ENCODE peak calls at places on chromosomes 4 and X, in nine cellular contexts. One of them, this sample, is unnamed. For H3K27me3 and H3K36me3, the result is how much of the 10 kb centered on the place peaks cover.

GRCh38 chrX:37879692-37880091 is 32.3 kb upstream of the DYNLT3 start:
- DNase-seq in upper lobe of right lung: no peak
- DNase-seq in left lung: no peak
- DNase-seq in esophagus squamous epithelium: no peak
- DNase-seq in transverse colon: no peak
- DNase-seq in psoas muscle: no peak
- DNase-seq in SJSA1: no peak
- DNase-seq in CD8-positive, alpha-beta T cell: no peak
- DNase-seq in lung: no peak
- DNase-seq in this sample: no peak

GRCh38 chr4:189046642-189047041 is 894.0 kb upstream of the FRG1 start:
- DNase-seq in SJSA1: no peak
- DNase-seq in transverse colon: no peak
- DNase-seq in lung: no peak
- DNase-seq in left lung: no peak
- DNase-seq in CD8-positive, alpha-beta T cell: no peak
- DNase-seq in esophagus squamous epithelium: no peak
- DNase-seq in psoas muscle: no peak
- DNase-seq in upper lobe of right lung: no peak
- DNase-seq in this sample: no peak

GRCh38 chr4:1494416-1495315 is 88.4 kb upstream of the NKX1-1 start:
- DNase-seq in left lung: peak
- DNase-seq in CD8-positive, alpha-beta T cell: no peak
- DNase-seq in upper lobe of right lung: peak
- DNase-seq in SJSA1: no peak
- DNase-seq in psoas muscle: no peak
- DNase-seq in lung: no peak
- DNase-seq in esophagus squamous epithelium: no peak
- DNase-seq in transverse colon: no peak
- DNase-seq in this sample: peak

GRCh38 chr4:44623687-44624086 is 27.7 kb downstream of the YIPF7 start:
- DNase-seq in CD8-positive, alpha-beta T cell: no peak
- DNase-seq in left lung: no peak
- DNase-seq in esophagus squamous epithelium: no peak
- DNase-seq in psoas muscle: no peak
- DNase-seq in lung: no peak
- DNase-seq in transverse colon: no peak
- DNase-seq in upper lobe of right lung: no peak
- DNase-seq in SJSA1: no peak
- DNase-seq in this sample: no peak

GRCh38 chr4:4457803-4458550 is 71.1 kb downstream of the NSG1 start:
- DNase-seq in upper lobe of right lung: no peak
- DNase-seq in psoas muscle: no peak
- DNase-seq in CD8-positive, alpha-beta T cell: no peak
- DNase-seq in left lung: no peak
- DNase-seq in transverse colon: no peak
- DNase-seq in lung: no peak
- DNase-seq in esophagus squamous epithelium: no peak
- DNase-seq in SJSA1: peak
- DNase-seq in this sample: no peak

GRCh38 chr4:147707892-147708672 is 23.8 kb upstream of the ARHGAP10 start:
- DNase-seq in upper lobe of right lung: no peak
- DNase-seq in esophagus squamous epithelium: no peak
- DNase-seq in psoas muscle: no peak
- DNase-seq in CD8-positive, alpha-beta T cell: no peak
- DNase-seq in transverse colon: peak
- DNase-seq in left lung: no peak
- DNase-seq in lung: peak
- DNase-seq in SJSA1: no peak
- DNase-seq in this sample: peak

GRCh38 chr4:128379860-128380259 is 92.2 kb upstream of the PGRMC2 start:
- DNase-seq in psoas muscle: peak
- DNase-seq in lung: no peak
- DNase-seq in left lung: no peak
- DNase-seq in SJSA1: peak
- DNase-seq in CD8-positive, alpha-beta T cell: no peak
- DNase-seq in transverse colon: peak
- DNase-seq in upper lobe of right lung: no peak
- DNase-seq in esophagus squamous epithelium: no peak
- DNase-seq in this sample: peak

GRCh38 chr4:177596035-177596434 is 153.8 kb upstream of the AGA start:
- DNase-seq in esophagus squamous epithelium: no peak
- DNase-seq in upper lobe of right lung: no peak
- DNase-seq in transverse colon: no peak
- DNase-seq in left lung: no peak
- DNase-seq in lung: no peak
- DNase-seq in SJSA1: peak
- DNase-seq in psoas muscle: peak
- DNase-seq in CD8-positive, alpha-beta T cell: no peak
- DNase-seq in this sample: no peak

GRCh38 chr4:133483600-133484246 is 334.6 kb downstream of the PCDH10 start:
- DNase-seq in esophagus squamous epithelium: no peak
- DNase-seq in transverse colon: no peak
- DNase-seq in psoas muscle: no peak
- DNase-seq in upper lobe of right lung: no peak
- DNase-seq in CD8-positive, alpha-beta T cell: no peak
- DNase-seq in lung: no peak
- DNase-seq in SJSA1: no peak
- DNase-seq in left lung: no peak
- DNase-seq in this sample: no peak

GRCh38 chr4:77177196-77177595 is 20.2 kb downstream of the CCNG2 start:
- DNase-seq in upper lobe of right lung: no peak
- DNase-seq in transverse colon: no peak
- DNase-seq in SJSA1: no peak
- DNase-seq in esophagus squamous epithelium: no peak
- DNase-seq in CD8-positive, alpha-beta T cell: no peak
- DNase-seq in psoas muscle: no peak
- DNase-seq in lung: no peak
- DNase-seq in left lung: no peak
- DNase-seq in this sample: no peak

GRCh38 chr4:81512945-81513584 is 41.4 kb upstream of the RASGEF1B start:
- DNase-seq in upper lobe of right lung: no peak
- DNase-seq in transverse colon: no peak
- DNase-seq in psoas muscle: no peak
- DNase-seq in lung: no peak
- DNase-seq in SJSA1: no peak
- DNase-seq in CD8-positive, alpha-beta T cell: no peak
- DNase-seq in esophagus squamous epithelium: no peak
- DNase-seq in left lung: no peak
- DNase-seq in this sample: no peak
- H3K27me3 ChIP-seq in upper lobe of right lung: under half
- H3K27me3 ChIP-seq in transverse colon: under half
- H3K27me3 ChIP-seq in psoas muscle: under half
- H3K27me3 ChIP-seq in lung: under half
- H3K27me3 ChIP-seq in SJSA1: under half
- H3K27me3 ChIP-seq in CD8-positive, alpha-beta T cell: under half
- H3K27me3 ChIP-seq in esophagus squamous epithelium: under half
- H3K27me3 ChIP-seq in left lung: under half
- H3K27me3 ChIP-seq in this sample: under half

DNA sequence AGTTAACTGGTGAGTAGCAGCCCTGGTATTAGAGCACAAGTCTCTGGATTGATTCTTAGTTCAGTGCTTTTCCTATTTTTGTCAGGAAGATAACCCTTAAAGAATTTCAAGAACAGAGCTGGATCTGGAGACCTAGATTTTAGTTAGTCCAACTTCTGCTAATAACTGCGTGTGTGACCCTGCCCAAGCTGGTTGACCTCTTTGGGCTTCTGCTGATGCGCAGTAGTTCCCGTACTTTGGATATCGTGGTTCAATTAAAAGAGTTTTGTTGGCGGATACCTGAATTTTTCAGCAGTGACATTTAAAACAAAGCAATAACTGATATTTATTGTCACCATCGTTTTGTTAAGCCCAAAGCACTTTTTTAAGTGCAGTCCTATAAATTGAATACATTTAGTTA is 9.3 kb downstream of the MSMO1 start:
- DNase-seq in CD8-positive, alpha-beta T cell: no peak
- DNase-seq in psoas muscle: no peak
- DNase-seq in left lung: no peak
- DNase-seq in SJSA1: no peak
- DNase-seq in lung: no peak
- DNase-seq in esophagus squamous epithelium: no peak
- DNase-seq in upper lobe of right lung: no peak
- DNase-seq in transverse colon: no peak
- DNase-seq in this sample: no peak
- H3K36me3 ChIP-seq in CD8-positive, alpha-beta T cell: under half
- H3K36me3 ChIP-seq in psoas muscle: under half
- H3K36me3 ChIP-seq in left lung: half or more
- H3K36me3 ChIP-seq in SJSA1: under half
- H3K36me3 ChIP-seq in lung: under half
- H3K36me3 ChIP-seq in esophagus squamous epithelium: half or more
- H3K36me3 ChIP-seq in upper lobe of right lung: under half
- H3K36me3 ChIP-seq in transverse colon: under half
- H3K36me3 ChIP-seq in this sample: half or more

GRCh38 chrX:118963159-118963558 is 11.3 kb upstream of the LONRF3 start:
- DNase-seq in left lung: no peak
- DNase-seq in upper lobe of right lung: no peak
- DNase-seq in esophagus squamous epithelium: no peak
- DNase-seq in psoas muscle: no peak
- DNase-seq in lung: no peak
- DNase-seq in transverse colon: no peak
- DNase-seq in SJSA1: no peak
- DNase-seq in CD8-positive, alpha-beta T cell: no peak
- DNase-seq in this sample: no peak
- H3K27me3 ChIP-seq in left lung: under half
- H3K27me3 ChIP-seq in upper lobe of right lung: under half
- H3K27me3 ChIP-seq in esophagus squamous epithelium: under half
- H3K27me3 ChIP-seq in psoas muscle: under half
- H3K27me3 ChIP-seq in lung: under half
- H3K27me3 ChIP-seq in transverse colon: under half
- H3K27me3 ChIP-seq in SJSA1: under half
- H3K27me3 ChIP-seq in CD8-positive, alpha-beta T cell: under half
- H3K27me3 ChIP-seq in this sample: under half

DNA sequence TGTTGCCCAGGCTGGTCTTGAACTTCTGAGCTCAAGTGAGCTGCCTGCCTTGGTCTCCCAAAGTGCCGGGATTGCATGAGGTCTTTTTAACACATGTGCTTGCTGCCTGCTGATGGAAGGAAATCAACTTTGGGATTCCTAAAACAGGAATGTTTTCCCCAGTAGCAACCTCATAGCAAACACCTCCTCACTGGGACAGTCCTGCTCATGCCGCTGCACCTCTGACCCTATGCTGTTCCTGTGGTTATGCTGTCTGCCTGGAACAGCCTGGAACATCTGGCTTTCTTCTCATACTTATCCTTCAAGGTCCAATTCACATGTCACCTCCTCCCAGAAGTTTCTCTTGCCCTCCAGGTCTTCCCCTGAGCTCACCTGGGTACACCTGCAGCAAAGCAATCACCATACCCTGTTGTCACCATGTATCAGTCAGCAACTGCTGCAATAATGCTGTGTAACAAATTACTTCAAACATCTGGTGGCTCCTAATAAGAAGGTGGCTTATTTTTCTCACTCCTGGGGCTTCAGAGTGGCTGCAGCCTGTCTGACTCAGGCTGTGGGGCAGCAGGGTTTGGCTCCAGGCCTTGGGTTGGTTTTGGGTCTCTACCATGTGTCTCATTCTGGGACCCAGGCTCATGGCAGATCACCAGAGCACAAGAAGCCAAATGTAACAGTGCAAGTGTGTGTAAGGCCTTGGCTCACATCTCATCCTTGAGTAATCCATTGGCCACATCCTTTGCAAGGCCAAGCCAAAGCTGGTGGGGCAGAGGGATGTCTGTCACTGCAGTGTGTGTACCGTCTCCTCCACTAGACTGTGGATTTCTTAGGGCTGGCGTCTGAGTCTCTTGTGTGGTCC is 59.4 kb upstream of the SORCS2 start:
- DNase-seq in psoas muscle: no peak
- DNase-seq in SJSA1: no peak
- DNase-seq in left lung: no peak
- DNase-seq in esophagus squamous epithelium: no peak
- DNase-seq in upper lobe of right lung: no peak
- DNase-seq in transverse colon: no peak
- DNase-seq in CD8-positive, alpha-beta T cell: no peak
- DNase-seq in lung: no peak
- DNase-seq in this sample: no peak
- H3K36me3 ChIP-seq in psoas muscle: under half
- H3K36me3 ChIP-seq in SJSA1: under half
- H3K36me3 ChIP-seq in left lung: under half
- H3K36me3 ChIP-seq in esophagus squamous epithelium: under half
- H3K36me3 ChIP-seq in upper lobe of right lung: under half
- H3K36me3 ChIP-seq in transverse colon: under half
- H3K36me3 ChIP-seq in CD8-positive, alpha-beta T cell: under half
- H3K36me3 ChIP-seq in lung: under half
- H3K36me3 ChIP-seq in this sample: under half

GRCh38 chrX:10577863-10578262 is 42.5 kb downstream of the MID1 start:
- DNase-seq in psoas muscle: no peak
- DNase-seq in upper lobe of right lung: no peak
- DNase-seq in lung: no peak
- DNase-seq in transverse colon: no peak
- DNase-seq in CD8-positive, alpha-beta T cell: no peak
- DNase-seq in SJSA1: no peak
- DNase-seq in left lung: no peak
- DNase-seq in esophagus squamous epithelium: no peak
- DNase-seq in this sample: no peak

GRCh38 chrX:10574663-10575062 is 45.7 kb downstream of the MID1 start:
- DNase-seq in transverse colon: no peak
- DNase-seq in upper lobe of right lung: no peak
- DNase-seq in lung: no peak
- DNase-seq in CD8-positive, alpha-beta T cell: no peak
- DNase-seq in SJSA1: peak
- DNase-seq in psoas muscle: no peak
- DNase-seq in left lung: no peak
- DNase-seq in esophagus squamous epithelium: no peak
- DNase-seq in this sample: no peak

GRCh38 chrX:10579753-10580060 is 40.7 kb downstream of the MID1 start:
- DNase-seq in CD8-positive, alpha-beta T cell: no peak
- DNase-seq in SJSA1: no peak
- DNase-seq in esophagus squamous epithelium: no peak
- DNase-seq in transverse colon: no peak
- DNase-seq in upper lobe of right lung: no peak
- DNase-seq in left lung: no peak
- DNase-seq in lung: no peak
- DNase-seq in psoas muscle: no peak
- DNase-seq in this sample: no peak

GRCh38 chrX:10579018-10579752 is 41.2 kb downstream of the MID1 start:
- DNase-seq in SJSA1: no peak
- DNase-seq in lung: no peak
- DNase-seq in upper lobe of right lung: no peak
- DNase-seq in transverse colon: no peak
- DNase-seq in left lung: no peak
- DNase-seq in psoas muscle: no peak
- DNase-seq in CD8-positive, alpha-beta T cell: no peak
- DNase-seq in esophagus squamous epithelium: no peak
- DNase-seq in this sample: no peak

GRCh38 chrX:10576777-10577444 is 43.5 kb downstream of the MID1 start:
- DNase-seq in transverse colon: no peak
- DNase-seq in lung: no peak
- DNase-seq in left lung: no peak
- DNase-seq in upper lobe of right lung: no peak
- DNase-seq in SJSA1: no peak
- DNase-seq in esophagus squamous epithelium: no peak
- DNase-seq in CD8-positive, alpha-beta T cell: no peak
- DNase-seq in psoas muscle: no peak
- DNase-seq in this sample: no peak
- H3K27me3 ChIP-seq in transverse colon: under half
- H3K27me3 ChIP-seq in lung: under half
- H3K27me3 ChIP-seq in left lung: under half
- H3K27me3 ChIP-seq in upper lobe of right lung: under half
- H3K27me3 ChIP-seq in SJSA1: under half
- H3K27me3 ChIP-seq in esophagus squamous epithelium: under half
- H3K27me3 ChIP-seq in CD8-positive, alpha-beta T cell: under half
- H3K27me3 ChIP-seq in psoas muscle: under half
- H3K27me3 ChIP-seq in this sample: under half

GRCh38 chr4:102610007-102610406 is 108.8 kb downstream of the NFKB1 start:
- DNase-seq in psoas muscle: no peak
- DNase-seq in esophagus squamous epithelium: no peak
- DNase-seq in transverse colon: no peak
- DNase-seq in CD8-positive, alpha-beta T cell: no peak
- DNase-seq in left lung: no peak
- DNase-seq in upper lobe of right lung: no peak
- DNase-seq in lung: no peak
- DNase-seq in SJSA1: no peak
- DNase-seq in this sample: no peak
- H3K36me3 ChIP-seq in psoas muscle: under half
- H3K36me3 ChIP-seq in esophagus squamous epithelium: half or more
- H3K36me3 ChIP-seq in transverse colon: half or more
- H3K36me3 ChIP-seq in CD8-positive, alpha-beta T cell: under half
- H3K36me3 ChIP-seq in left lung: half or more
- H3K36me3 ChIP-seq in upper lobe of right lung: half or more
- H3K36me3 ChIP-seq in lung: under half
- H3K36me3 ChIP-seq in SJSA1: half or more
- H3K36me3 ChIP-seq in this sample: under half

This sample was measured in right lobe of liver.